ENCODE peak calls at places on chromosomes 4 and X, in six cellular contexts. P is OCI-LY7, N is stomach, X is cardiac muscle cell, M is endothelial cell of umbilical vein, C is neuronal stem cell. Q is an unnamed sample.

GRCh38 chrX:118519411-118520205 is 24.0 kb downstream of the DOCK11 start:
- DNase-seq in P (no peak), X (no peak), C (no peak), N (no peak), M (no peak), Q (no peak)

GRCh38 chrX:23919148-23919547 is 11.3 kb downstream of the CXorf58 start:
- DNase-seq in M (no peak), X (no peak), N (no peak), P (no peak), C (no peak), Q (no peak)

GRCh38 chr4:75009138-75009537 is 76.2 kb downstream of the PARM1 start:
- DNase-seq in X (no peak), C (no peak), P (no peak), M (no peak), N (no peak), Q (no peak)

GRCh38 chrX:123833387-123833786 is 26.5 kb upstream of the XIAP start:
- DNase-seq in X (peak; percentile 54), P (peak; percentile 65), M (peak; percentile 55), N (peak; percentile 64), C (peak; percentile 37), Q (peak; percentile 23)

GRCh38 chr4:73817341-73817740 is 19.1 kb upstream of the CXCL6 start:
- DNase-seq in X (no peak), M (no peak), P (no peak), C (no peak), N (no peak), Q (no peak)

GRCh38 chr4:1205641-1206298 is 33.4 kb upstream of the SPON2 start:
- DNase-seq in M (no peak), N (peak; percentile 23), P (no peak), X (no peak), C (no peak), Q (no peak)

GRCh38 chrX:133399411-133399810 is 15.9 kb downstream of the GPC4 start:
- DNase-seq in X (no peak), C (no peak), P (no peak), M (no peak), N (no peak), Q (no peak)

GRCh38 chr4:84808332-84808731 is 158.2 kb downstream of the WDFY3 start:
- DNase-seq in P (no peak), M (no peak), C (no peak), N (no peak), X (no peak), Q (no peak)

GRCh38 chr4:153634737-153635353 is 49.2 kb upstream of the TLR2 start:
- DNase-seq in M (peak; percentile 14), P (peak; percentile 49), C (no peak), N (no peak), X (peak; percentile 48), Q (no peak)

GRCh38 chr4:95701500-95701899 is 138.4 kb upstream of the PDHA2 start:
- DNase-seq in N (no peak), P (no peak), M (peak; percentile 84), C (no peak), X (no peak), Q (no peak)

GRCh38 chrX:115598556-115598955 is 37.6 kb downstream of the PLS3 start:
- DNase-seq in N (no peak), C (no peak), M (no peak), X (no peak), P (no peak), Q (no peak)

GRCh38 chr4:15015170-15015569 is 12.9 kb downstream of the CPEB2 start:
- DNase-seq in N (no peak), C (no peak), P (no peak), M (no peak), X (no peak), Q (no peak)
- H3K4me1 ChIP-seq in N (peaks cover 16% of the 10 kb centered on the region), C (peaks cover 1% of the 10 kb centered on the region), P (no peaks in the 10 kb centered on the region), M (peaks cover 3% of the 10 kb centered on the region), X (peaks cover 38% of the 10 kb centered on the region), Q (peaks cover 26% of the 10 kb centered on the region)

GRCh38 chr4:7904108-7904516 is 35.5 kb downstream of the AFAP1 start:
- DNase-seq in N (no peak), M (peak; percentile 91), C (no peak), P (no peak), X (peak; percentile 45), Q (no peak)
- H3K27ac ChIP-seq in N (no peak overlapping the region), M (peak overlapping the region; percentile 75), C (no peak overlapping the region), P (no peak overlapping the region), X (peak overlapping the region; percentile 77), Q (peak overlapping the region; percentile 73)

DNA sequence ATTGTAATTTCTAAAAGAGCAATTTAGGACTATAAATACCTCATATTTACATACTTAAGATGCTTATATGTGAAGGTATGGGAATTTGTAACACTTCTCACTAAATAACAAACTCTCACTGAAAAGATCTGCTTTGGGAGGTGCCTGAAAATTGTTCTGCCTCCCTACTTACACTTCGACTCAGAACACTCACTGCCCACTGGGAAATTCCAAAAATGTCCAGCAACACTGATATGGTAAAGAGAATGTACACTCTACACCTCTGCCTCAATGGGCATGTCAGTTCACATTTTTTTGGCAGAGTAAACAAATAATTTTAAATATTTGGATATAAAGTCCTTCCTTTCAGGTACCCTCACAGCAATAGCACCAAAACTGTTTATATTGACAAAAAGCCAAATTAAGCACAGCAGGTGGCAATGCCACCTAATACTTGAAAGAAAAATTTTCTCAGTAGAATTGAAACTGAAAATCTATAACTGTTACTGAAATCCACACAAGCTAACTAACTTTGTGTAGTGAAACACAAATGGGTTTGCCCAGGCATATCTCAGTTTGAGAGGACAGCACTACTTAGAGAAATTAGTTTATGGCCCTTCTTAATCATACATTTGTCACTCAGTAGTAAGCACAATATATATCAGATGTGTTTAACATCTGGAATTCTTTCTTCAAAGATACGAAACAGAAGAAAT is 67.1 kb downstream of the PRDM5 start:
- DNase-seq in X (no peak), C (no peak), N (no peak), P (peak; percentile 30), M (no peak), Q (no peak)
- H3K4me1 ChIP-seq in X (no peaks in the 10 kb centered on the region), C (no peaks in the 10 kb centered on the region), N (no peaks in the 10 kb centered on the region), P (peaks cover 33% of the 10 kb centered on the region), M (no peaks in the 10 kb centered on the region), Q (no peaks in the 10 kb centered on the region)

DNA sequence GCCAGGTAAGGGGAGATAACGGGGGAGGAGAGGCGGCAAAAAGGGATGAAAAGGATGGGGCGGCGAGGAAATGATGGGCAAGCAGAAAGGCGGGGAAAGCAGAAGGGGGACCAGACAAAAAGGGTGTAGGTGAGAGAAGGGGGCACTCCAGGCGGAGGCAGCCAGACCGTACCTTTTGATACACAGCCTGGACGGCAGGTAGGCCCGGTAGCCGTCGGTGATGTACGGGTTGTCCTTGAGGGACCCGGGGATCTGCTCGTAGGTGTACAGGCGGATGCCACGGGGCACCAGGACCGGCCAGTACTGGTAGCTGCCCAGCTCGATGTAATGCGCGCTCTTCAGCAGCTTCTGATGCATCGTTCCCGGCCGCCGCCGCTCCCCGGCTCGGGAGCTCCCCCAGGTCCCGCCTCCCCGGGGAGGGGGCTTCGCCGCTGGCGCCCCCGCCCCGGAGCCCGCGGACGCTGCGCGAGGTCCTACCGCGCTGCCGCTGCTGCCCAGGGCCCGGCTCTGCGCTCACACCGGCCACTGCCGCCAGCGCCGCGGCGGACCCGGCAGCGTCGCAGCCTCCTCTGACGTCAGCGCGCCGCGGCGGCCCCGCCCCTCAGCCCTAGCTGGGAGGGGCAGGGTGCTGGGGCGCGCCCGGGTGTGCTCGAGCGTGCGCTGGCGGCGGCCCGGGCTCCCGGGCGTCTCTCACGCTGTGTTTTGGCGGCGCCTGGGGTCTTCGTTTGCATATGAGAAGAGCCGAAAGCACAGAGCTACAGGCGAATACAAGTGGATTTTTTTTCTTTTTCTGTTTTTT is at the start of gene PAQR3:
- DNase-seq in N (peak; percentile 87), X (peak; percentile 93), M (peak; percentile 82), C (peak; percentile 82), P (peak; percentile 92), Q (peak; percentile 91)
- H3K27ac ChIP-seq in N (peak within 1 kb of the TSS; percentile 72), X (no peak within 1 kb of the TSS), M (peak within 1 kb of the TSS; percentile 4), C (no peak within 1 kb of the TSS), P (peak within 1 kb of the TSS; percentile 30), Q (peak within 1 kb of the TSS; percentile 73)

GRCh38 chrX:40172980-40173661 is 75.4 kb upstream of the BCOR start:
- DNase-seq in N (no peak), X (no peak), C (no peak), M (no peak), P (peak; percentile 10), Q (no peak)

GRCh38 chrX:40169193-40170086 is 71.7 kb upstream of the BCOR start:
- DNase-seq in X (peak; percentile 82), C (no peak), M (peak; percentile 78), P (peak; percentile 92), N (peak; percentile 74), Q (no peak)

GRCh38 chrX:40171513-40172168 is 73.9 kb upstream of the BCOR start:
- DNase-seq in M (peak; percentile 25), N (no peak), C (no peak), X (peak; percentile 63), P (peak; percentile 66), Q (no peak)

GRCh38 chrX:40172169-40172979 is 74.6 kb upstream of the BCOR start:
- DNase-seq in N (peak; percentile 72), C (no peak), X (peak; percentile 62), P (peak; percentile 56), M (peak; percentile 58), Q (peak; percentile 84)

DNA sequence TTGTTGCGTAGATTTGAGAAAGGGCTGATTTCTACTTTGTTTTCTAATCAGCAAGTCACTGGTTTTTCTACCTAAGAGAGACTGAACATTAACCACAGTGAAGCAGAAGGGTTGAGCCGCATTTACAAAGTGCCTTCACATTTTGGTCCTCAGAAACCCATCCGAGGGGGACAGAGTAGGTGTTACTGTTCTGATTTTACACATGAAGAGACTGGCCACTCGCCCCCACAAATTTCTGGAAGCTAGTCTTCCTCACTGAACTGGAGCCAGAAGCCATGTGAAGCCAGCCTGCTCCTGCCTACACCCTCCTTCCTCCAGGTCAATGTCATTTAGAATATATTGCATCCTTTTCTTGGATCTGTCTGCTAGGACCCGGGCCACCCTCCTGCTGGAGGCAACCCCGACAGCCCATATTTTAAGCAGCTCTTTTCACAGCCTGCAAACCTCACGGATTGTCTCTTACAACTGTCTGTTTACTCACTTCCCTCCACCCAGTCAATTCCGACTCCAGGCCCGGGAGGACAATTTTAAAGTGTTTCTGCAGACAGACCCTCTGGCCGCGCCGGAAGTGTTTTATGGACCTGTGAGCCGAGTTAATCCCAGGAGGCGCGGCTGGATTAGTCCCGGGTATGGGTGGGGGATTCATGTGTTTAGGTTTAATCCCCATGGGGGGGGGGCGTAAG is 73.2 kb upstream of the BCOR start:
- DNase-seq in M (no peak), X (peak; percentile 56), N (no peak), C (no peak), P (peak; percentile 62), Q (no peak)
- H3K4me1 ChIP-seq in M (peaks cover 44% of the 10 kb centered on the region), X (peaks cover 51% of the 10 kb centered on the region), N (peaks cover 8% of the 10 kb centered on the region), C (peaks cover 10% of the 10 kb centered on the region), P (peaks cover 77% of the 10 kb centered on the region), Q (peaks cover 34% of the 10 kb centered on the region)

Q was measured in tibial artery.